ENCODE peak calls at places on chromosomes 6 and 20, in seven cellular contexts. R is GM10248, I is BJ, C is activated T-helper 1 cell treated with Interleukin-2 at 50 U/mL for 16 hours, N is GM20000, L is brain microvascular endothelial cell, V is A549. H is an unnamed sample.

GRCh38 chr20:50153500-50154377 is at the start of gene PEDS1:
- DNase-seq in R (peak; percentile 99), I (no peak), C (peak; percentile 78), N (peak; percentile 100), L (peak; percentile 75), V (peak; percentile 87), H (peak; percentile 93)

GRCh38 chr6:73823046-73823735 is 127.2 kb downstream of the CD109 start:
- DNase-seq in R (no peak), I (no peak), C (no peak), N (no peak), L (no peak), V (no peak), H (no peak)

GRCh38 chr6:57130784-57131183 is 40.8 kb downstream of the ZNF451 start:
- DNase-seq in R (no peak), I (no peak), C (no peak), N (no peak), L (no peak), V (no peak), H (no peak)

GRCh38 chr6:42405025-42405424 is 46.7 kb downstream of the TRERF1 start:
- DNase-seq in R (no peak), I (no peak), C (no peak), N (no peak), L (peak; percentile 35), V (no peak), H (peak; percentile 10)

GRCh38 chr20:25042531-25043498 is 15.1 kb downstream of the ACSS1 start:
- DNase-seq in R (peak; percentile 77), I (no peak), C (peak; percentile 19), N (peak; percentile 75), L (no peak), V (no peak), H (no peak)

GRCh38 chr6:193773-194310 is 98.4 kb upstream of the DUSP22 start:
- DNase-seq in R (peak; percentile 56), I (no peak), C (no peak), N (peak; percentile 58), L (no peak), V (no peak), H (no peak)

GRCh38 chr20:51360451-51361230 is 181.9 kb downstream of the NFATC2 start:
- DNase-seq in R (no peak), I (peak; percentile 97), C (no peak), N (no peak), L (peak; percentile 99), V (peak; percentile 85), H (peak; percentile 99)

GRCh38 chr6:8088886-8089285 is 13.5 kb downstream of the EEF1E1 start:
- DNase-seq in R (no peak), I (no peak), C (no peak), N (no peak), L (no peak), V (no peak), H (no peak)

GRCh38 chr20:14307956-14308355 is 29.5 kb downstream of the FLRT3 start:
- DNase-seq in R (no peak), I (no peak), C (no peak), N (no peak), L (no peak), V (no peak), H (no peak)

GRCh38 chr20:36113566-36114247 is 40.8 kb upstream of the EPB41L1 start:
- DNase-seq in R (peak; percentile 59), I (no peak), C (no peak), N (peak; percentile 59), L (no peak), V (no peak), H (no peak)

GRCh38 chr20:20466341-20466879 is 98.5 kb downstream of the INSM1 start:
- DNase-seq in R (peak; percentile 41), I (peak; percentile 9), C (no peak), N (peak; percentile 44), L (peak; percentile 80), V (no peak), H (peak; percentile 41)

GRCh38 chr6:21360353-21360752 is 233.2 kb upstream of the SOX4 start:
- DNase-seq in R (no peak), I (no peak), C (no peak), N (peak; percentile 14), L (peak; percentile 19), V (no peak), H (peak; percentile 58)

GRCh38 chr20:38764563-38765355 is 16.5 kb downstream of the ACTR5 start:
- DNase-seq in R (no peak), I (peak; percentile 28), C (no peak), N (no peak), L (peak; percentile 85), V (peak; percentile 86), H (peak; percentile 96)

GRCh38 chr6:157761331-157761921 is 61.6 kb upstream of the SNX9 start:
- DNase-seq in R (peak; percentile 43), I (no peak), C (no peak), N (peak; percentile 32), L (peak; percentile 68), V (no peak), H (peak; percentile 52)

GRCh38 chr6:14241255-14242070 is 123.9 kb downstream of the CD83 start:
- DNase-seq in R (no peak), I (no peak), C (no peak), N (no peak), L (no peak), V (no peak), H (no peak)

GRCh38 chr6:157850030-157850429 is 27.0 kb downstream of the SNX9 start:
- DNase-seq in R (no peak), I (no peak), C (no peak), N (no peak), L (no peak), V (no peak), H (no peak)

GRCh38 chr6:19578489-19578888 is 258.7 kb upstream of the ID4 start:
- DNase-seq in R (no peak), I (peak; percentile 9), C (no peak), N (no peak), L (no peak), V (no peak), H (no peak)

GRCh38 chr6:38261626-38262025 is 378.1 kb downstream of the BTBD9 start:
- DNase-seq in R (no peak), I (no peak), C (no peak), N (no peak), L (no peak), V (no peak), H (peak; percentile 16)

GRCh38 chr6:143694560-143694959 is 16.8 kb downstream of the PHACTR2 start:
- DNase-seq in R (no peak), I (no peak), C (no peak), N (no peak), L (no peak), V (no peak), H (peak; percentile 27)

GRCh38 chr20:11200423-11200822 is 526.6 kb upstream of the JAG1 start:
- DNase-seq in R (no peak), I (no peak), C (no peak), N (no peak), L (no peak), V (no peak), H (no peak)

GRCh38 chr6:131379951-131380350 is 193.1 kb upstream of the ARG1 start:
- DNase-seq in R (no peak), I (peak; percentile 54), C (no peak), N (no peak), L (peak; percentile 68), V (no peak), H (peak; percentile 35)

GRCh38 chr6:25056130-25056529 is 120.4 kb upstream of the RIPOR2 start:
- DNase-seq in R (peak; percentile 55), I (no peak), C (peak; percentile 43), N (peak; percentile 41), L (no peak), V (no peak), H (no peak)

GRCh38 chr6:23656826-23657225 is 469.2 kb upstream of the NRSN1 start:
- DNase-seq in R (no peak), I (no peak), C (no peak), N (no peak), L (no peak), V (no peak), H (no peak)

GRCh38 chr20:24863356-24863755 is 85.7 kb upstream of the CST7 start:
- DNase-seq in R (no peak), I (no peak), C (no peak), N (no peak), L (peak; percentile 3), V (no peak), H (no peak)

GRCh38 chr20:50267041-50267865 is 76.6 kb downstream of the CEBPB start:
- DNase-seq in R (no peak), I (no peak), C (no peak), N (no peak), L (no peak), V (peak; percentile 77), H (no peak)

GRCh38 chr20:24046905-24047304 is 58.3 kb upstream of the GGTLC1 start:
- DNase-seq in R (no peak), I (no peak), C (no peak), N (no peak), L (no peak), V (no peak), H (no peak)

GRCh38 chr6:13229205-13230085 is 98.9 kb downstream of the TBC1D7 start:
- DNase-seq in R (peak; percentile 72), I (no peak), C (no peak), N (peak; percentile 70), L (peak; percentile 2), V (peak; percentile 32), H (peak; percentile 51)

GRCh38 chr6:159038914-159039884 is 5.6 kb downstream of the TAGAP start:
- DNase-seq in R (peak; percentile 70), I (peak; percentile 51), C (no peak), N (peak; percentile 63), L (no peak), V (no peak), H (peak; percentile 64)

GRCh38 chr6:166826264-166826663 is 130.1 kb downstream of the RNASET2 start:
- DNase-seq in R (no peak), I (no peak), C (no peak), N (no peak), L (no peak), V (no peak), H (no peak)

GRCh38 chr6:62746968-62747367 is 460.9 kb upstream of the KHDRBS2 start:
- DNase-seq in R (no peak), I (no peak), C (no peak), N (no peak), L (no peak), V (no peak), H (no peak)

GRCh38 chr6:79984261-79984660 is 20.2 kb upstream of the TTK start:
- DNase-seq in R (no peak), I (no peak), C (no peak), N (no peak), L (no peak), V (peak; percentile 8), H (peak; percentile 82)